ENCODE peak calls at places on chromosomes 3 and 15, in nine cellular contexts. B is bronchial epithelial cell, D is foreskin fibroblast, E is gastrocnemius medialis, A is IMR-90, R is upper lobe of right lung, U is left ventricle myocardium inferior, C is cardiac fibroblast, F is astrocyte of the spinal cord. Y is an unnamed sample.

GRCh38 chr3:148319161-148319915 is 378.4 kb upstream of the AGTR1 start:
- DNase-seq in B (peak), D (peak), U (no peak), E (no peak), F (peak), C (peak), R (no peak), A (peak), Y (peak)

GRCh38 chr15:33138000-33138399 is 56.5 kb downstream of the FMN1 start:
- DNase-seq in B (no peak), F (no peak), D (peak), E (no peak), A (peak), C (peak), R (no peak), U (no peak), Y (peak)

GRCh38 chr3:30510596-30510995 is 95.8 kb upstream of the TGFBR2 start:
- DNase-seq in E (no peak), D (peak), F (peak), U (no peak), B (peak), C (no peak), R (no peak), A (peak), Y (peak)

GRCh38 chr3:113214917-113215595 is 3.7 kb downstream of the BOC start:
- DNase-seq in R (no peak), E (no peak), D (peak), B (no peak), F (no peak), U (no peak), A (peak), C (peak), Y (peak)

GRCh38 chr15:73694419-73694818 is 10.2 kb downstream of the CD276 start:
- DNase-seq in B (no peak), A (peak), R (no peak), C (peak), D (peak), F (peak), U (no peak), E (peak), Y (peak)

GRCh38 chr15:83516935-83517334 is 69.8 kb downstream of the SH3GL3 start:
- DNase-seq in C (peak), A (peak), E (no peak), D (peak), F (peak), U (no peak), R (no peak), B (peak), Y (peak)

GRCh38 chr3:64765951-64766350 is 78.2 kb upstream of the ADAMTS9 start:
- DNase-seq in E (no peak), C (no peak), B (no peak), A (no peak), R (no peak), F (no peak), U (no peak), D (no peak), Y (no peak)

GRCh38 chr15:57098896-57099295 is 180.5 kb downstream of the TCF12 start:
- DNase-seq in A (no peak), R (no peak), F (no peak), U (no peak), B (no peak), C (no peak), D (peak), E (no peak), Y (no peak)

GRCh38 chr3:7289113-7289512 is 428.2 kb downstream of the GRM7 start:
- DNase-seq in C (peak), E (no peak), F (no peak), U (no peak), R (no peak), A (no peak), D (no peak), B (no peak), Y (no peak)

GRCh38 chr15:31360843-31361763 is 34.5 kb downstream of the KLF13 start:
- DNase-seq in F (no peak), D (no peak), R (peak), E (no peak), A (no peak), C (no peak), B (peak), U (peak), Y (no peak)

GRCh38 chr3:14464521-14464920 is 62.1 kb downstream of the SLC6A6 start:
- DNase-seq in C (no peak), A (no peak), U (no peak), F (no peak), D (no peak), R (no peak), B (no peak), E (no peak), Y (no peak)

GRCh38 chr3:146390967-146391366 is 78.4 kb downstream of the PLSCR2 start:
- DNase-seq in U (no peak), F (peak), R (no peak), B (no peak), E (no peak), D (peak), C (peak), A (peak), Y (peak)

GRCh38 chr3:107013606-107014005 is 363.6 kb upstream of the CCDC54 start:
- DNase-seq in C (no peak), B (no peak), U (no peak), F (no peak), D (peak), R (no peak), E (no peak), A (no peak), Y (no peak)

GRCh38 chr3:48405343-48405881 is 24.5 kb downstream of the PLXNB1 start:
- DNase-seq in E (no peak), A (no peak), C (no peak), D (no peak), B (no peak), R (no peak), F (no peak), U (no peak), Y (no peak)

GRCh38 chr3:50608278-50608677 is 3.3 kb downstream of the CISH start:
- DNase-seq in F (no peak), C (no peak), D (no peak), E (no peak), U (no peak), A (no peak), B (no peak), R (no peak), Y (no peak)

GRCh38 chr3:120765830-120766511 is 23.4 kb downstream of the GTF2E1 start:
- DNase-seq in F (no peak), E (no peak), D (no peak), C (no peak), B (no peak), R (no peak), A (no peak), U (no peak), Y (no peak)

GRCh38 chr3:1135194-1135593 is 42.4 kb downstream of the CNTN6 start:
- DNase-seq in D (no peak), B (no peak), F (no peak), R (no peak), A (no peak), E (no peak), C (no peak), U (no peak), Y (no peak)

DNA sequence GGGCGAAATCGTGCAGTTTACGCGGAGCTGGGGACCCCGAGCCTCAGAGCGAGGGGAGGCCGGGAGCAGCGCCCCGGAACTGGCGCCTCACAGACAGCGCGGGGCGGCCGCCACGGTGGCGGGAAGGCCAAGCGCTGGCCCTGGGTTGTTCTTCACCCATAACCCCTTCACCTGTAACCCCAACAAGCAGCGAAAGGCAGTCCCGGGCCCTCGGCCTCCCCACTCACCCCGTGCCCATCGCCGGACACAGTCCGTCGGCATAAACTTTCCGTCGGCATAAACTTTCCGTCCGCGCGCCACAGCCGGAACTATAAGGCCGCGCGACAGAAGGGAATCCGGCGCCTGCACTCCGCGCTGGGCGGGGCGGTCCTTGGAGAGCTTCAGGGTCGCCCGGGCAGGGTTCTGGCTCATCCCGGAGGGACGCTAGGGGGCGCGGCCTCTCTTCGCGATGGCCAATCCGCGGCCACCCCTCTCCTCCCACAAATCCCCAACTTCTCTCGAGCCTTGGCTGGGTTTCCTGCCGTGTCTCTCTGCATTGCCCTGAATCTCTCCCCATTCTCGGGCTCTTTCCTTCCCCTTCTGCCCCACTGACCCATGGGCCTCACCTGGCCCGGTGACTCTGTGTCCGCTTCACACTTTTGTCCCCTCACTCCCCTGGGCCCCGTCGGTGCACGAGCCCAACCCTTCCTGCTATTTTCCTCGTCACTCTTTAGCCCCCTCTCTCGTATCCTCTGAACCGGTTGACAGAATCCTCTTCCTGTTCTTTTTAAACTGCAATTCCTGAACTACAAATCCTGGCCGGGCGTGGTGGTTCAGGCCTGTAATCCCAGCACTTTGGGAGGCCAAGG is at the start of gene INTS14:
- DNase-seq in D (peak), B (peak), E (peak), A (peak), F (peak), R (peak), U (peak), C (peak), Y (peak)
- TF ChIP-seq CTCF in D (peak), B (peak), E (peak), A (peak), F (peak), R (peak), U (peak), C (peak), Y (peak)

GRCh38 chr15:100903191-100903590 is 16.0 kb upstream of the LRRK1 start:
- DNase-seq in D (peak), F (no peak), C (peak), R (no peak), B (no peak), A (no peak), U (no peak), E (no peak), Y (no peak)

GRCh38 chr15:100901296-100901695 is 17.9 kb upstream of the LRRK1 start:
- DNase-seq in F (no peak), U (no peak), B (no peak), A (no peak), E (no peak), R (no peak), C (no peak), D (no peak), Y (no peak)

GRCh38 chr15:100900895-100901169 is 18.3 kb upstream of the LRRK1 start:
- DNase-seq in F (no peak), U (no peak), E (no peak), C (no peak), B (no peak), D (no peak), A (no peak), R (no peak), Y (no peak)

GRCh38 chr15:100901702-100902435 is 17.3 kb upstream of the LRRK1 start:
- DNase-seq in U (no peak), B (no peak), F (no peak), R (no peak), A (no peak), D (peak), C (peak), E (no peak), Y (no peak)

DNA sequence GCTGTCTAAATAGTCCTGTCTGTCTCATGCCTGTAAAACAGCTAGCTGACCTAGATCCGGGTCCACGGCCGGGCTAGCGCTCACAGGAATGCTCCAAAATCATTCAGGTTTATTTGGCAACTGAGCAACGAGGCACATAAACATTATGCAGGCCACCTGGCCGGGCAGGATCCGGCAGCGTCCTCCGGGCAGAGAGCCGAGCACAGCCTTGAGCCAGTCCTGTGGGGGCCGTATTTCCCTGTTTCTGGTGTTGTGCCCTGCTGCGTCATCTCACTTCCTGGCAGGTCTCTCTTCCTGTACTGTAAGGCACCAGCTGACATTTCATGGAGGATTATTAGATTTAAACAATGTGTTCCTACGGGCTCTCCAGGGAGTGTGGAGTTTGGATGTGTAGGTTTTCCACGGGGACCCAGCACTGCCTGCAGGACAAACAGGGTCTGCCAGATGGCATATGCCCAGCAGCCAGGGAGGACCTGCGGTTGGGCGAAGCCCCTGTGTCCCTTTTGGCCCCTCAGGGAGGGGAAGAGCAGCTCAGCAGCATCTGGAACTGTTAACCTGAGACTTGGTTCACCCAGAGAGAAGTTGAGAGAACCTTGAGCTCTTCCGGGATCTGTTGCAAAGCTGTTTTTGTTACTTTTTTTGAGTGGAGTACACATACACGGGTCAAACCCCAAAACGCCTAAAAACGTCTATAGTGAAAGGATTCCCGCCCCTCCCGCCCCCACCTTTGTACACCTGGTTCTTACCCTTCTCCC is 16.5 kb upstream of the LRRK1 start:
- DNase-seq in B (peak), R (peak), E (peak), C (peak), F (peak), A (peak), D (peak), U (peak), Y (peak)
- H3K4me3 ChIP-seq in B (no peak), R (peak), E (peak), C (peak), F (no peak), A (peak), D (peak), U (peak), Y (peak)

DNA sequence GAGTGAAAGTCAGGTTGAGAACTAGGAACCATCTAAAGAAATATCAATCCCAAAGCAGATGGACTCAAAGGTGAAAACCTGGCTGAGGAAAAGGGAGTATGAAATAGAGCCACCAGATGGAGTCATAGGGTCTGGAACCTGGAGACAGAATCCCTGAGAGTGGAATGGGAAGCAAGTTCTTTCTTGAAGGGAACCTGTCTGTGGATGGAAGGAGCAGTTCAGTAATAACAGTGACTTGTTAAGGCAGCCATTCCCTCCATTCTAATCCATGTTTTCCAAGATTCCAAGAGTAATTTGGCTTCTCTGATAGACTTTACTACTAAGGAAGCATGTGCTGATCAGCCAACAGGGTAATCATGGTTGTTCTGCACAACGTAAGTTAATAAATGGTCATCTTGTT is 22.5 kb upstream of the AQP9 start:
- DNase-seq in U (no peak), F (peak), C (peak), R (no peak), D (peak), E (no peak), B (peak), A (no peak), Y (peak)
- TF ChIP-seq CTCF in U (peak), F (peak), C (peak), R (peak), D (peak), E (no peak), B (peak), A (no peak), Y (peak)

GRCh38 chr3:36647423-36647853 is 116.9 kb downstream of the DCLK3 start:
- DNase-seq in A (peak), U (no peak), B (peak), E (no peak), C (no peak), D (peak), R (no peak), F (peak), Y (peak)
- H3K4me3 ChIP-seq in A (no peak), U (no peak), B (no peak), E (no peak), C (no peak), D (no peak), R (no peak), F (no peak), Y (no peak)